ENCODE peak calls at places on chromosome 20, in eight cellular contexts. One of them, this sample, is unnamed.

GRCh38 chr20:19975436-19975799 is 41.7 kb upstream of the NAA20 start:
- DNase-seq in uterus: no peak
- DNase-seq in BE2C: peak; percentile 41
- DNase-seq in dorsolateral prefrontal cortex: no peak
- DNase-seq in keratinocyte: no peak
- DNase-seq in IMR-90: peak; percentile 54
- DNase-seq in colonic mucosa: no peak
- DNase-seq in cardiac fibroblast: peak; percentile 51
- DNase-seq in this sample: peak; percentile 69

GRCh38 chr20:50312682-50313187 is 122.1 kb downstream of the CEBPB start:
- DNase-seq in uterus: peak; percentile 79
- DNase-seq in BE2C: no peak
- DNase-seq in dorsolateral prefrontal cortex: no peak
- DNase-seq in keratinocyte: no peak
- DNase-seq in IMR-90: peak; percentile 93
- DNase-seq in colonic mucosa: no peak
- DNase-seq in cardiac fibroblast: peak; percentile 94
- DNase-seq in this sample: peak; percentile 79

GRCh38 chr20:45311589-45312211 is 3.6 kb upstream of the MATN4 start:
- DNase-seq in uterus: peak; percentile 28
- DNase-seq in BE2C: peak; percentile 78
- DNase-seq in dorsolateral prefrontal cortex: no peak
- DNase-seq in keratinocyte: no peak
- DNase-seq in IMR-90: peak; percentile 42
- DNase-seq in colonic mucosa: peak; percentile 60
- DNase-seq in cardiac fibroblast: peak; percentile 63
- DNase-seq in this sample: peak; percentile 43

GRCh38 chr20:15395457-15395856 is 1058.0 kb upstream of the FLRT3 start:
- DNase-seq in uterus: no peak
- DNase-seq in BE2C: no peak
- DNase-seq in dorsolateral prefrontal cortex: no peak
- DNase-seq in keratinocyte: no peak
- DNase-seq in IMR-90: no peak
- DNase-seq in colonic mucosa: no peak
- DNase-seq in cardiac fibroblast: no peak
- DNase-seq in this sample: no peak

GRCh38 chr20:19407731-19408130 is 195.3 kb downstream of the SLC24A3 start:
- DNase-seq in uterus: no peak
- DNase-seq in BE2C: no peak
- DNase-seq in dorsolateral prefrontal cortex: no peak
- DNase-seq in keratinocyte: no peak
- DNase-seq in IMR-90: no peak
- DNase-seq in colonic mucosa: no peak
- DNase-seq in cardiac fibroblast: no peak
- DNase-seq in this sample: no peak

GRCh38 chr20:51497542-51498467 is 44.7 kb downstream of the NFATC2 start:
- DNase-seq in uterus: peak; percentile 38
- DNase-seq in BE2C: no peak
- DNase-seq in dorsolateral prefrontal cortex: no peak
- DNase-seq in keratinocyte: no peak
- DNase-seq in IMR-90: peak; percentile 31
- DNase-seq in colonic mucosa: no peak
- DNase-seq in cardiac fibroblast: peak; percentile 29
- DNase-seq in this sample: no peak

GRCh38 chr20:15320941-15321340 is 983.5 kb upstream of the FLRT3 start:
- DNase-seq in uterus: no peak
- DNase-seq in BE2C: no peak
- DNase-seq in dorsolateral prefrontal cortex: no peak
- DNase-seq in keratinocyte: no peak
- DNase-seq in IMR-90: no peak
- DNase-seq in colonic mucosa: no peak
- DNase-seq in cardiac fibroblast: no peak
- DNase-seq in this sample: no peak

GRCh38 chr20:46246527-46246926 is 61.8 kb downstream of the CDH22 start:
- DNase-seq in uterus: no peak
- DNase-seq in BE2C: no peak
- DNase-seq in dorsolateral prefrontal cortex: no peak
- DNase-seq in keratinocyte: no peak
- DNase-seq in IMR-90: no peak
- DNase-seq in colonic mucosa: no peak
- DNase-seq in cardiac fibroblast: no peak
- DNase-seq in this sample: no peak

GRCh38 chr20:58715709-58716475 is 23.3 kb downstream of the NPEPL1 start:
- DNase-seq in uterus: no peak
- DNase-seq in BE2C: peak; percentile 4
- DNase-seq in dorsolateral prefrontal cortex: peak; percentile 37
- DNase-seq in keratinocyte: no peak
- DNase-seq in IMR-90: no peak
- DNase-seq in colonic mucosa: peak; percentile 12
- DNase-seq in cardiac fibroblast: no peak
- DNase-seq in this sample: no peak

GRCh38 chr20:15814360-15814759 is 758.9 kb downstream of the KIF16B start:
- DNase-seq in uterus: no peak
- DNase-seq in BE2C: no peak
- DNase-seq in dorsolateral prefrontal cortex: no peak
- DNase-seq in keratinocyte: no peak
- DNase-seq in IMR-90: no peak
- DNase-seq in colonic mucosa: no peak
- DNase-seq in cardiac fibroblast: no peak
- DNase-seq in this sample: no peak

GRCh38 chr20:34632870-34633452 is 43.9 kb downstream of the PIGU start:
- DNase-seq in uterus: no peak
- DNase-seq in BE2C: no peak
- DNase-seq in dorsolateral prefrontal cortex: no peak
- DNase-seq in keratinocyte: no peak
- DNase-seq in IMR-90: no peak
- DNase-seq in colonic mucosa: peak; percentile 58
- DNase-seq in cardiac fibroblast: no peak
- DNase-seq in this sample: no peak

GRCh38 chr20:610130-611046 is at the start of gene TCF15:
- DNase-seq in uterus: no peak
- DNase-seq in BE2C: peak; percentile 75
- DNase-seq in dorsolateral prefrontal cortex: no peak
- DNase-seq in keratinocyte: no peak
- DNase-seq in IMR-90: no peak
- DNase-seq in colonic mucosa: no peak
- DNase-seq in cardiac fibroblast: no peak
- DNase-seq in this sample: peak; percentile 6

GRCh38 chr20:3857405-3857804 is 10.8 kb downstream of the MAVS start:
- DNase-seq in uterus: no peak
- DNase-seq in BE2C: no peak
- DNase-seq in dorsolateral prefrontal cortex: no peak
- DNase-seq in keratinocyte: no peak
- DNase-seq in IMR-90: no peak
- DNase-seq in colonic mucosa: no peak
- DNase-seq in cardiac fibroblast: no peak
- DNase-seq in this sample: no peak

GRCh38 chr20:47985092-47985850 is 200.0 kb upstream of the SULF2 start:
- DNase-seq in uterus: no peak
- DNase-seq in BE2C: no peak
- DNase-seq in dorsolateral prefrontal cortex: no peak
- DNase-seq in keratinocyte: no peak
- DNase-seq in IMR-90: peak; percentile 18
- DNase-seq in colonic mucosa: no peak
- DNase-seq in cardiac fibroblast: peak; percentile 62
- DNase-seq in this sample: peak; percentile 92

GRCh38 chr20:39850821-39851330 is 838.2 kb downstream of the MAFB start:
- DNase-seq in uterus: no peak
- DNase-seq in BE2C: no peak
- DNase-seq in dorsolateral prefrontal cortex: no peak
- DNase-seq in keratinocyte: no peak
- DNase-seq in IMR-90: no peak
- DNase-seq in colonic mucosa: no peak
- DNase-seq in cardiac fibroblast: no peak
- DNase-seq in this sample: peak; percentile 11

GRCh38 chr20:56420940-56421688 is 9.1 kb downstream of the CASS4 start:
- DNase-seq in uterus: no peak
- DNase-seq in BE2C: no peak
- DNase-seq in dorsolateral prefrontal cortex: no peak
- DNase-seq in keratinocyte: no peak
- DNase-seq in IMR-90: no peak
- DNase-seq in colonic mucosa: no peak
- DNase-seq in cardiac fibroblast: no peak
- DNase-seq in this sample: no peak

GRCh38 chr20:6767536-6768227 is at the start of gene BMP2:
- DNase-seq in uterus: no peak
- DNase-seq in BE2C: peak; percentile 48
- DNase-seq in dorsolateral prefrontal cortex: peak; percentile 50
- DNase-seq in keratinocyte: no peak
- DNase-seq in IMR-90: peak; percentile 50
- DNase-seq in colonic mucosa: peak; percentile 63
- DNase-seq in cardiac fibroblast: peak; percentile 77
- DNase-seq in this sample: peak; percentile 56

GRCh38 chr20:8601542-8601912 is 467.4 kb upstream of the PLCB4 start:
- DNase-seq in uterus: no peak
- DNase-seq in BE2C: no peak
- DNase-seq in dorsolateral prefrontal cortex: no peak
- DNase-seq in keratinocyte: no peak
- DNase-seq in IMR-90: no peak
- DNase-seq in colonic mucosa: no peak
- DNase-seq in cardiac fibroblast: no peak
- DNase-seq in this sample: no peak

GRCh38 chr20:772806-773205 is 4.5 kb upstream of the SLC52A3 start:
- DNase-seq in uterus: no peak
- DNase-seq in BE2C: no peak
- DNase-seq in dorsolateral prefrontal cortex: no peak
- DNase-seq in keratinocyte: no peak
- DNase-seq in IMR-90: no peak
- DNase-seq in colonic mucosa: no peak
- DNase-seq in cardiac fibroblast: no peak
- DNase-seq in this sample: no peak

GRCh38 chr20:1324598-1325172 is 4.3 kb downstream of the SDCBP2 start:
- DNase-seq in uterus: peak; percentile 56
- DNase-seq in BE2C: no peak
- DNase-seq in dorsolateral prefrontal cortex: peak; percentile 45
- DNase-seq in keratinocyte: no peak
- DNase-seq in IMR-90: peak; percentile 91
- DNase-seq in colonic mucosa: no peak
- DNase-seq in cardiac fibroblast: peak; percentile 76
- DNase-seq in this sample: peak; percentile 89

GRCh38 chr20:51636123-51636522 is 93.6 kb upstream of the NFATC2 start:
- DNase-seq in uterus: no peak
- DNase-seq in BE2C: no peak
- DNase-seq in dorsolateral prefrontal cortex: no peak
- DNase-seq in keratinocyte: no peak
- DNase-seq in IMR-90: no peak
- DNase-seq in colonic mucosa: no peak
- DNase-seq in cardiac fibroblast: no peak
- DNase-seq in this sample: peak; percentile 57

GRCh38 chr20:3752386-3752759 is 15.2 kb downstream of the ADISSP start:
- DNase-seq in uterus: no peak
- DNase-seq in BE2C: no peak
- DNase-seq in dorsolateral prefrontal cortex: no peak
- DNase-seq in keratinocyte: no peak
- DNase-seq in IMR-90: no peak
- DNase-seq in colonic mucosa: no peak
- DNase-seq in cardiac fibroblast: no peak
- DNase-seq in this sample: no peak

GRCh38 chr20:50416269-50416863 is 93.8 kb upstream of the PTPN1 start:
- DNase-seq in uterus: peak; percentile 46
- DNase-seq in BE2C: no peak
- DNase-seq in dorsolateral prefrontal cortex: no peak
- DNase-seq in keratinocyte: no peak
- DNase-seq in IMR-90: no peak
- DNase-seq in colonic mucosa: no peak
- DNase-seq in cardiac fibroblast: no peak
- DNase-seq in this sample: no peak

GRCh38 chr20:17513956-17514355 is 17.2 kb downstream of the BFSP1 start:
- DNase-seq in uterus: no peak
- DNase-seq in BE2C: no peak
- DNase-seq in dorsolateral prefrontal cortex: no peak
- DNase-seq in keratinocyte: no peak
- DNase-seq in IMR-90: no peak
- DNase-seq in colonic mucosa: no peak
- DNase-seq in cardiac fibroblast: no peak
- DNase-seq in this sample: no peak

GRCh38 chr20:62248890-62249560 is 10.7 kb downstream of the OSBPL2 start:
- DNase-seq in uterus: no peak
- DNase-seq in BE2C: no peak
- DNase-seq in dorsolateral prefrontal cortex: no peak
- DNase-seq in keratinocyte: no peak
- DNase-seq in IMR-90: no peak
- DNase-seq in colonic mucosa: no peak
- DNase-seq in cardiac fibroblast: no peak
- DNase-seq in this sample: no peak
- H3K4me3 ChIP-seq in uterus: no peak overlapping the region
- H3K4me3 ChIP-seq in BE2C: no peak overlapping the region
- H3K4me3 ChIP-seq in dorsolateral prefrontal cortex: no peak overlapping the region
- H3K4me3 ChIP-seq in keratinocyte: no peak overlapping the region
- H3K4me3 ChIP-seq in IMR-90: no peak overlapping the region
- H3K4me3 ChIP-seq in colonic mucosa: no peak overlapping the region
- H3K4me3 ChIP-seq in cardiac fibroblast: no peak overlapping the region
- H3K4me3 ChIP-seq in this sample: no peak overlapping the region

GRCh38 chr20:33518071-33518470 is 28.2 kb downstream of the CBFA2T2 start:
- DNase-seq in uterus: no peak
- DNase-seq in BE2C: no peak
- DNase-seq in dorsolateral prefrontal cortex: no peak
- DNase-seq in keratinocyte: no peak
- DNase-seq in IMR-90: peak; percentile 75
- DNase-seq in colonic mucosa: no peak
- DNase-seq in cardiac fibroblast: peak; percentile 66
- DNase-seq in this sample: peak; percentile 79

GRCh38 chr20:33521461-33521860 is 31.6 kb downstream of the CBFA2T2 start:
- DNase-seq in uterus: no peak
- DNase-seq in BE2C: no peak
- DNase-seq in dorsolateral prefrontal cortex: no peak
- DNase-seq in keratinocyte: no peak
- DNase-seq in IMR-90: no peak
- DNase-seq in colonic mucosa: no peak
- DNase-seq in cardiac fibroblast: no peak
- DNase-seq in this sample: no peak

GRCh38 chr20:33516882-33517281 is 27.0 kb downstream of the CBFA2T2 start:
- DNase-seq in uterus: no peak
- DNase-seq in BE2C: no peak
- DNase-seq in dorsolateral prefrontal cortex: no peak
- DNase-seq in keratinocyte: no peak
- DNase-seq in IMR-90: peak; percentile 11
- DNase-seq in colonic mucosa: no peak
- DNase-seq in cardiac fibroblast: peak; percentile 28
- DNase-seq in this sample: no peak

GRCh38 chr20:33515569-33516216 is 25.8 kb downstream of the CBFA2T2 start:
- DNase-seq in uterus: no peak
- DNase-seq in BE2C: no peak
- DNase-seq in dorsolateral prefrontal cortex: no peak
- DNase-seq in keratinocyte: no peak
- DNase-seq in IMR-90: no peak
- DNase-seq in colonic mucosa: no peak
- DNase-seq in cardiac fibroblast: no peak
- DNase-seq in this sample: peak; percentile 6
- TF ChIP-seq CTCF in uterus: no peak
- TF ChIP-seq CTCF in BE2C: peak; percentile 60
- TF ChIP-seq CTCF in dorsolateral prefrontal cortex: no peak
- TF ChIP-seq CTCF in keratinocyte: peak; percentile 20
- TF ChIP-seq CTCF in IMR-90: peak; percentile 32
- TF ChIP-seq CTCF in colonic mucosa: no peak
- TF ChIP-seq CTCF in cardiac fibroblast: peak; percentile 31
- TF ChIP-seq CTCF in this sample: peak; percentile 48

GRCh38 chr20:21520702-21521595 is 7.1 kb upstream of the NKX2-2 start:
- DNase-seq in uterus: no peak
- DNase-seq in BE2C: no peak
- DNase-seq in dorsolateral prefrontal cortex: no peak
- DNase-seq in keratinocyte: no peak
- DNase-seq in IMR-90: no peak
- DNase-seq in colonic mucosa: no peak
- DNase-seq in cardiac fibroblast: peak; percentile 4
- DNase-seq in this sample: no peak
- H3K4me3 ChIP-seq in uterus: no peak overlapping the region
- H3K4me3 ChIP-seq in BE2C: no peak overlapping the region
- H3K4me3 ChIP-seq in dorsolateral prefrontal cortex: peak overlapping the region; percentile 58
- H3K4me3 ChIP-seq in keratinocyte: no peak overlapping the region
- H3K4me3 ChIP-seq in IMR-90: no peak overlapping the region
- H3K4me3 ChIP-seq in colonic mucosa: no peak overlapping the region
- H3K4me3 ChIP-seq in cardiac fibroblast: no peak overlapping the region
- H3K4me3 ChIP-seq in this sample: no peak overlapping the region

GRCh38 chr20:23350007-23350854 is at the start of gene NXT1:
- DNase-seq in uterus: peak; percentile 98
- DNase-seq in BE2C: peak; percentile 94
- DNase-seq in dorsolateral prefrontal cortex: peak; percentile 97
- DNase-seq in keratinocyte: peak; percentile 87
- DNase-seq in IMR-90: peak; percentile 99
- DNase-seq in colonic mucosa: peak; percentile 98
- DNase-seq in cardiac fibroblast: peak; percentile 99
- DNase-seq in this sample: peak; percentile 99
- TF ChIP-seq CTCF in uterus: no peak
- TF ChIP-seq CTCF in BE2C: no peak
- TF ChIP-seq CTCF in dorsolateral prefrontal cortex: peak; percentile 3
- TF ChIP-seq CTCF in keratinocyte: peak; percentile 1
- TF ChIP-seq CTCF in IMR-90: no peak
- TF ChIP-seq CTCF in colonic mucosa: peak; percentile 22
- TF ChIP-seq CTCF in cardiac fibroblast: no peak
- TF ChIP-seq CTCF in this sample: no peak

This sample was measured in fibroblast of villous mesenchyme.